ENCODE peak calls at places on chromosome 12, in ten cellular contexts. B is posterior vena cava; T is NCI-H524; N is germinal center; O is transverse colon; S is activated effector memory CD4-positive, alpha-beta T cell treated with anti-CD3 and anti-CD28 coated beads, Interleukin-2, amount 50 U/mL, for 16 hours; P is NCI-H1105 treated with DMSO at 0.1 percent for 48 hours; U is stromal cell of bone marrow; Q is AG10803; V is cardiac fibroblast. E is an unnamed sample.

GRCh38 chr12:41190360-41190759 is 2.2 kb downstream of the PDZRN4 start:
- DNase-seq in O (no peak), P (peak), Q (no peak), T (no peak), V (peak), S (no peak), B (no peak), U (no peak), N (no peak), E (peak)

GRCh38 chr12:11725616-11726015 is 76.1 kb downstream of the ETV6 start:
- DNase-seq in B (no peak), O (no peak), U (no peak), N (no peak), P (no peak), Q (no peak), V (peak), T (no peak), S (no peak), E (no peak)

GRCh38 chr12:89135976-89136634 is 216.2 kb downstream of the DUSP6 start:
- DNase-seq in Q (peak), B (no peak), O (no peak), V (peak), U (peak), P (no peak), T (no peak), S (no peak), N (no peak), E (no peak)

GRCh38 chr12:2341871-2342270 is 289.1 kb downstream of the CACNA1C start:
- DNase-seq in U (peak), S (peak), V (peak), Q (peak), N (no peak), P (no peak), O (no peak), B (no peak), T (no peak), E (no peak)

GRCh38 chr12:12079291-12079690 is 8.6 kb downstream of the BCL2L14 start:
- DNase-seq in S (no peak), P (no peak), O (no peak), U (peak), V (peak), Q (peak), T (no peak), N (no peak), B (no peak), E (no peak)

GRCh38 chr12:17592472-17592871 is 497.5 kb downstream of the RERGL start:
- DNase-seq in N (no peak), P (no peak), U (no peak), O (no peak), Q (no peak), T (no peak), S (no peak), B (no peak), V (no peak), E (no peak)

GRCh38 chr12:98799411-98799810 is 154.3 kb downstream of the APAF1 start:
- DNase-seq in V (no peak), S (no peak), B (no peak), Q (no peak), N (no peak), T (no peak), U (no peak), O (no peak), P (no peak), E (peak)

GRCh38 chr12:124416516-124417395 is 121.9 kb downstream of the RFLNA start:
- DNase-seq in U (no peak), Q (no peak), S (no peak), O (no peak), P (no peak), T (no peak), B (no peak), N (no peak), V (peak), E (no peak)

GRCh38 chr12:115697341-115697740 is 580.2 kb downstream of the MED13L start:
- DNase-seq in N (no peak), T (peak), V (no peak), O (no peak), U (no peak), B (no peak), S (no peak), P (peak), Q (no peak), E (peak)

GRCh38 chr12:5003025-5003666 is 40.5 kb upstream of the KCNA5 start:
- DNase-seq in U (peak), V (peak), P (peak), Q (peak), T (no peak), S (peak), O (peak), N (peak), B (peak), E (peak)

GRCh38 chr12:96483116-96483515 is 6.3 kb upstream of the CFAP54 start:
- DNase-seq in B (no peak), S (no peak), T (no peak), Q (no peak), N (no peak), O (no peak), U (no peak), P (no peak), V (no peak), E (no peak)

GRCh38 chr12:101767537-101767936 is 28.3 kb upstream of the SYCP3 start:
- DNase-seq in B (no peak), S (no peak), P (no peak), O (no peak), T (no peak), U (no peak), Q (no peak), N (no peak), V (no peak), E (no peak)

GRCh38 chr12:32583535-32583934 is 95.6 kb upstream of the DNM1L start:
- DNase-seq in N (no peak), B (no peak), V (peak), Q (no peak), T (no peak), U (peak), S (no peak), P (no peak), O (no peak), E (no peak)

GRCh38 chr12:26648066-26648465 is 184.9 kb downstream of the ITPR2 start:
- DNase-seq in P (no peak), T (no peak), U (no peak), O (no peak), N (no peak), Q (no peak), B (no peak), S (no peak), V (no peak), E (no peak)

GRCh38 chr12:14558377-14559051 is 9.2 kb downstream of the PLBD1 start:
- DNase-seq in N (no peak), P (no peak), O (peak), B (no peak), V (no peak), Q (no peak), T (no peak), S (no peak), U (no peak), E (no peak)

GRCh38 chr12:131264625-131265024 is 310.9 kb downstream of the ADGRD1 start:
- DNase-seq in T (no peak), O (no peak), N (no peak), V (no peak), U (no peak), S (no peak), P (peak), Q (no peak), B (no peak), E (no peak)

GRCh38 chr12:5480218-5480952 is 48.5 kb downstream of the NTF3 start:
- DNase-seq in N (no peak), V (no peak), T (no peak), Q (peak), B (no peak), S (no peak), O (no peak), U (no peak), P (peak), E (no peak)

GRCh38 chr12:52036587-52037171 is 14.6 kb upstream of the NR4A1 start:
- DNase-seq in S (peak), O (peak), T (no peak), N (peak), P (peak), V (peak), B (peak), U (peak), Q (peak), E (peak)

GRCh38 chr12:72269491-72269890 is 2.7 kb upstream of the TRHDE start:
- DNase-seq in P (no peak), T (no peak), B (no peak), N (no peak), V (no peak), S (no peak), U (no peak), O (no peak), Q (no peak), E (no peak)

GRCh38 chr12:18864900-18865561 is 127.1 kb downstream of the CAPZA3 start:
- DNase-seq in B (no peak), S (no peak), U (peak), V (peak), P (no peak), T (no peak), O (no peak), N (no peak), Q (peak), E (no peak)

GRCh38 chr12:51886021-51886710 is 1.7 kb upstream of the ANKRD33 start:
- DNase-seq in V (peak), P (no peak), Q (peak), T (no peak), U (peak), N (peak), S (peak), B (peak), O (peak), E (no peak)

GRCh38 chr12:47850153-47851084 is 30.7 kb upstream of the HDAC7 start:
- DNase-seq in N (no peak), P (no peak), U (no peak), V (no peak), Q (no peak), B (no peak), S (peak), T (no peak), O (no peak), E (no peak)

GRCh38 chr12:108375986-108376663 is 37.0 kb upstream of the CMKLR1 start:
- DNase-seq in V (peak), B (no peak), N (no peak), T (no peak), U (no peak), P (no peak), S (no peak), O (no peak), Q (peak), E (no peak)

GRCh38 chr12:94793191-94793595 is 142.8 kb upstream of the TMCC3 start:
- DNase-seq in V (peak), O (no peak), S (no peak), U (no peak), Q (no peak), P (no peak), B (no peak), T (no peak), N (no peak), E (no peak)

GRCh38 chr12:95980437-95980836 is 15.7 kb downstream of the HAL start:
- DNase-seq in U (no peak), T (no peak), Q (no peak), B (no peak), O (no peak), P (no peak), S (no peak), N (no peak), V (no peak), E (no peak)

GRCh38 chr12:12616512-12617275 is 5.0 kb downstream of the CREBL2 start:
- DNase-seq in U (no peak), Q (no peak), P (no peak), O (no peak), B (no peak), T (no peak), S (no peak), N (no peak), V (no peak), E (peak)

GRCh38 chr12:1936406-1937320 is 18.2 kb upstream of the CACNA2D4 start:
- DNase-seq in V (peak), N (no peak), T (no peak), P (peak), O (peak), U (peak), Q (peak), B (no peak), S (no peak), E (no peak)

GRCh38 chr12:126582231-126582630 is 1517.0 kb downstream of the AACS start:
- DNase-seq in T (no peak), N (no peak), P (no peak), S (no peak), B (no peak), O (no peak), V (peak), U (no peak), Q (no peak), E (no peak)

GRCh38 chr12:113863455-113863845 is 102.7 kb downstream of the RBM19 start:
- DNase-seq in U (no peak), Q (no peak), S (no peak), V (peak), T (no peak), N (no peak), P (no peak), O (no peak), B (no peak), E (no peak)

GRCh38 chr12:90333939-90334338 is 621.0 kb downstream of the CCER1 start:
- DNase-seq in B (no peak), P (no peak), O (no peak), Q (peak), V (peak), S (no peak), N (no peak), T (no peak), U (peak), E (no peak)

GRCh38 chr12:7439579-7440505 is 4.1 kb downstream of the CD163L1 start:
- DNase-seq in U (peak), B (peak), Q (peak), N (peak), T (peak), P (no peak), S (peak), O (peak), V (peak), E (no peak)

E was measured in WERI-Rb-1.